ENCODE peak calls at places on chromosomes 2 and 18, in five cellular contexts. One of them, this sample, is unnamed.

GRCh38 chr2:121944072-121944829 is 188.8 kb downstream of the TSN start:
- DNase-seq in H1: no peak
- DNase-seq in OCI-LY7: no peak
- DNase-seq in PC-3: peak
- DNase-seq in neural progenitor cell: no peak
- DNase-seq in this sample: peak

GRCh38 chr2:1854747-1855146 is 110.4 kb upstream of the PXDN start:
- DNase-seq in OCI-LY7: no peak
- DNase-seq in PC-3: peak
- DNase-seq in H1: peak
- DNase-seq in neural progenitor cell: peak
- DNase-seq in this sample: no peak

GRCh38 chr2:66862871-66863650 is 428.1 kb downstream of the MEIS1 start:
- DNase-seq in PC-3: peak
- DNase-seq in neural progenitor cell: no peak
- DNase-seq in H1: no peak
- DNase-seq in OCI-LY7: no peak
- DNase-seq in this sample: peak

GRCh38 chr18:63046375-63046774 is 273.2 kb downstream of the BCL2 start:
- DNase-seq in OCI-LY7: no peak
- DNase-seq in H1: no peak
- DNase-seq in neural progenitor cell: no peak
- DNase-seq in PC-3: no peak
- DNase-seq in this sample: no peak

GRCh38 chr2:5021148-5021547 is 671.0 kb upstream of the SOX11 start:
- DNase-seq in neural progenitor cell: no peak
- DNase-seq in PC-3: peak
- DNase-seq in H1: no peak
- DNase-seq in OCI-LY7: no peak
- DNase-seq in this sample: no peak

GRCh38 chr2:8154936-8155335 is 526.9 kb upstream of the ID2 start:
- DNase-seq in OCI-LY7: no peak
- DNase-seq in PC-3: peak
- DNase-seq in neural progenitor cell: no peak
- DNase-seq in H1: no peak
- DNase-seq in this sample: no peak

GRCh38 chr2:238847841-238848565 is at the start of gene TWIST2:
- DNase-seq in H1: peak
- DNase-seq in neural progenitor cell: peak
- DNase-seq in OCI-LY7: no peak
- DNase-seq in PC-3: peak
- DNase-seq in this sample: no peak

GRCh38 chr2:240997856-240998705 is at the start of gene SNED1:
- DNase-seq in PC-3: peak
- DNase-seq in H1: peak
- DNase-seq in OCI-LY7: no peak
- DNase-seq in neural progenitor cell: peak
- DNase-seq in this sample: no peak

GRCh38 chr2:232239956-232240681 is 138.4 kb upstream of the ALPP start:
- DNase-seq in neural progenitor cell: no peak
- DNase-seq in PC-3: peak
- DNase-seq in H1: no peak
- DNase-seq in OCI-LY7: no peak
- DNase-seq in this sample: peak

GRCh38 chr2:142777742-142778141 is 99.7 kb upstream of the KYNU start:
- DNase-seq in OCI-LY7: no peak
- DNase-seq in neural progenitor cell: no peak
- DNase-seq in H1: no peak
- DNase-seq in PC-3: no peak
- DNase-seq in this sample: no peak

GRCh38 chr18:67199993-67200617 is 316.4 kb downstream of the DSEL start:
- DNase-seq in PC-3: peak
- DNase-seq in OCI-LY7: peak
- DNase-seq in neural progenitor cell: peak
- DNase-seq in H1: no peak
- DNase-seq in this sample: peak

GRCh38 chr2:34991508-34992274 is 1363.9 kb upstream of the CRIM1 start:
- DNase-seq in neural progenitor cell: no peak
- DNase-seq in OCI-LY7: no peak
- DNase-seq in PC-3: no peak
- DNase-seq in H1: no peak
- DNase-seq in this sample: no peak

GRCh38 chr18:60070631-60071030 is 170.8 kb downstream of the PMAIP1 start:
- DNase-seq in neural progenitor cell: no peak
- DNase-seq in H1: no peak
- DNase-seq in PC-3: peak
- DNase-seq in OCI-LY7: no peak
- DNase-seq in this sample: no peak

GRCh38 chr18:11178951-11179549 is 29.7 kb upstream of the PIEZO2 start:
- DNase-seq in neural progenitor cell: no peak
- DNase-seq in OCI-LY7: no peak
- DNase-seq in H1: no peak
- DNase-seq in PC-3: no peak
- DNase-seq in this sample: no peak

GRCh38 chr2:173656086-173656485 is 301.4 kb downstream of the CDCA7 start:
- DNase-seq in OCI-LY7: no peak
- DNase-seq in neural progenitor cell: no peak
- DNase-seq in PC-3: peak
- DNase-seq in H1: no peak
- DNase-seq in this sample: no peak

GRCh38 chr2:26461601-26462023 is 16.3 kb downstream of the OTOF start:
- DNase-seq in H1: peak
- DNase-seq in PC-3: no peak
- DNase-seq in neural progenitor cell: no peak
- DNase-seq in OCI-LY7: no peak
- DNase-seq in this sample: no peak

GRCh38 chr18:23864620-23865019 is 149.9 kb upstream of the TTC39C start:
- DNase-seq in PC-3: no peak
- DNase-seq in OCI-LY7: peak
- DNase-seq in neural progenitor cell: no peak
- DNase-seq in H1: no peak
- DNase-seq in this sample: no peak

GRCh38 chr2:164617466-164617865 is 3.8 kb downstream of the GRB14 start:
- DNase-seq in PC-3: peak
- DNase-seq in H1: no peak
- DNase-seq in OCI-LY7: no peak
- DNase-seq in neural progenitor cell: no peak
- DNase-seq in this sample: no peak

GRCh38 chr2:54212456-54212855 is 43.6 kb downstream of the TSPYL6 start:
- DNase-seq in OCI-LY7: no peak
- DNase-seq in PC-3: peak
- DNase-seq in neural progenitor cell: no peak
- DNase-seq in H1: no peak
- DNase-seq in this sample: no peak

GRCh38 chr2:88831792-88832248 is 140.3 kb downstream of the RPIA start:
- DNase-seq in H1: peak
- DNase-seq in PC-3: peak
- DNase-seq in OCI-LY7: peak
- DNase-seq in neural progenitor cell: no peak
- DNase-seq in this sample: no peak

GRCh38 chr2:188978291-188979081 is 4.3 kb downstream of the COL3A1 start:
- DNase-seq in OCI-LY7: no peak
- DNase-seq in PC-3: peak
- DNase-seq in neural progenitor cell: peak
- DNase-seq in H1: no peak
- DNase-seq in this sample: no peak

GRCh38 chr2:45330617-45331016 is 280.4 kb downstream of the SRBD1 start:
- DNase-seq in PC-3: peak
- DNase-seq in H1: no peak
- DNase-seq in neural progenitor cell: no peak
- DNase-seq in OCI-LY7: no peak
- DNase-seq in this sample: no peak

GRCh38 chr2:45973426-45973825 is 322.0 kb downstream of the PRKCE start:
- DNase-seq in neural progenitor cell: no peak
- DNase-seq in PC-3: no peak
- DNase-seq in H1: peak
- DNase-seq in OCI-LY7: no peak
- DNase-seq in this sample: no peak

GRCh38 chr18:35634376-35634775 is 52.8 kb downstream of the GALNT1 start:
- DNase-seq in PC-3: peak
- DNase-seq in OCI-LY7: no peak
- DNase-seq in neural progenitor cell: no peak
- DNase-seq in H1: no peak
- DNase-seq in this sample: no peak

GRCh38 chr2:197125000-197125399 is 185.6 kb downstream of the ANKRD44 start:
- DNase-seq in H1: no peak
- DNase-seq in OCI-LY7: no peak
- DNase-seq in PC-3: no peak
- DNase-seq in neural progenitor cell: no peak
- DNase-seq in this sample: no peak

GRCh38 chr2:160109939-160110673 is 47.7 kb upstream of the PLA2R1 start:
- DNase-seq in H1: no peak
- DNase-seq in neural progenitor cell: peak
- DNase-seq in PC-3: peak
- DNase-seq in OCI-LY7: peak
- DNase-seq in this sample: no peak

GRCh38 chr2:12173943-12174340 is 427.5 kb downstream of the LPIN1 start:
- DNase-seq in PC-3: no peak
- DNase-seq in H1: no peak
- DNase-seq in neural progenitor cell: no peak
- DNase-seq in OCI-LY7: no peak
- DNase-seq in this sample: no peak

GRCh38 chr2:128421286-128421685 is 102.6 kb upstream of the HS6ST1 start:
- DNase-seq in OCI-LY7: no peak
- DNase-seq in PC-3: no peak
- DNase-seq in neural progenitor cell: no peak
- DNase-seq in H1: no peak
- DNase-seq in this sample: no peak

GRCh38 chr2:21175895-21176646 is 52.3 kb downstream of the TDRD15 start:
- DNase-seq in OCI-LY7: peak
- DNase-seq in PC-3: peak
- DNase-seq in neural progenitor cell: peak
- DNase-seq in H1: no peak
- DNase-seq in this sample: no peak
- TF ChIP-seq CTCF in OCI-LY7: peak
- TF ChIP-seq CTCF in PC-3: no peak
- TF ChIP-seq CTCF in neural progenitor cell: peak
- TF ChIP-seq CTCF in H1: no peak
- TF ChIP-seq CTCF in this sample: no peak

GRCh38 chr2:100986157-100986556 is 15.9 kb upstream of the RPL31 start:
- DNase-seq in OCI-LY7: no peak
- DNase-seq in H1: no peak
- DNase-seq in PC-3: no peak
- DNase-seq in neural progenitor cell: no peak
- DNase-seq in this sample: no peak
- H2AFZ ChIP-seq in OCI-LY7: no peak
- H2AFZ ChIP-seq in H1: no peak
- H2AFZ ChIP-seq in PC-3: no peak
- H2AFZ ChIP-seq in neural progenitor cell: no peak
- H2AFZ ChIP-seq in this sample: no peak

GRCh38 chr2:98771264-98771663 is 40.3 kb upstream of the MGAT4A start:
- DNase-seq in neural progenitor cell: no peak
- DNase-seq in PC-3: no peak
- DNase-seq in H1: no peak
- DNase-seq in OCI-LY7: no peak
- DNase-seq in this sample: no peak

GRCh38 chr2:98772531-98772930 is 41.6 kb upstream of the MGAT4A start:
- DNase-seq in H1: no peak
- DNase-seq in OCI-LY7: no peak
- DNase-seq in neural progenitor cell: no peak
- DNase-seq in PC-3: no peak
- DNase-seq in this sample: no peak

GRCh38 chr2:98771771-98772521 is 41.0 kb upstream of the MGAT4A start:
- DNase-seq in PC-3: no peak
- DNase-seq in OCI-LY7: peak
- DNase-seq in neural progenitor cell: no peak
- DNase-seq in H1: no peak
- DNase-seq in this sample: no peak

GRCh38 chr2:98769784-98770183 is 38.9 kb upstream of the MGAT4A start:
- DNase-seq in OCI-LY7: no peak
- DNase-seq in H1: no peak
- DNase-seq in PC-3: peak
- DNase-seq in neural progenitor cell: no peak
- DNase-seq in this sample: no peak

DNA sequence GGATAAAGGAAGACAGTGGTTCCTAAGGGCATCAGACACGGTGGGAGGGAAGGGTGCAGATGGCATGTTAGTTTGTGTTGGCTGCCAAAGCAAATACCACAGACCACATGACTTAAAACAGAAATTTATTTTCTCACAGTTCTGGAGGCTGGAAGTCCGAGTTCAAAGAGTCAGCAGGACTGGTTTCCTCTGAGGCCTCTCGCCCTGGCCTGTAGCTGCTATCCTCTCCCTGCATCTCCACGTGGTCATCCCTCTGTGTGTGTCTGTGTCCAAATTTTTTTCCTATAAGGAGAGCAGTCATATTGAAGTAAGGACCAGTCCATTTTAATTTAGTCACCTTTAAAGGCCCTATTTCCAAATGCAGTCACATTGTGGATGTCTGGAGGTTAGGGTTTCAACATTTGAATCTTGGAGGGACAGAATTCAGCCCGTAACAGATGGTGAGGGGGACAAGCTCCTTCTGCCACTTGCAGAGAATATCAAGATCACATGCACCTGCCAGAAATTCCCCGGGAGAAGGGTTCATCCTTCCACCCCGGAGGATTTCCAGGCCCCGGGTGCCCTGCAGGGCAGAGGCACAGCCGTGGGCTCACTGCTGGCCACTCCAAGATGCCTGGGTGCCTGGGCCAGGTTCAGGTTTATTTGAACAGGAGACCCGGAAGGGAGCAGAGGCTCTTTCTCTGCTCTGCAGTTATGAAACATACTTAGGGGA is 38.0 kb upstream of the MGAT4A start:
- DNase-seq in PC-3: peak
- DNase-seq in OCI-LY7: no peak
- DNase-seq in H1: no peak
- DNase-seq in neural progenitor cell: no peak
- DNase-seq in this sample: no peak
- H3K27ac ChIP-seq in PC-3: no peak
- H3K27ac ChIP-seq in OCI-LY7: no peak
- H3K27ac ChIP-seq in H1: no peak
- H3K27ac ChIP-seq in neural progenitor cell: no peak
- H3K27ac ChIP-seq in this sample: no peak

DNA sequence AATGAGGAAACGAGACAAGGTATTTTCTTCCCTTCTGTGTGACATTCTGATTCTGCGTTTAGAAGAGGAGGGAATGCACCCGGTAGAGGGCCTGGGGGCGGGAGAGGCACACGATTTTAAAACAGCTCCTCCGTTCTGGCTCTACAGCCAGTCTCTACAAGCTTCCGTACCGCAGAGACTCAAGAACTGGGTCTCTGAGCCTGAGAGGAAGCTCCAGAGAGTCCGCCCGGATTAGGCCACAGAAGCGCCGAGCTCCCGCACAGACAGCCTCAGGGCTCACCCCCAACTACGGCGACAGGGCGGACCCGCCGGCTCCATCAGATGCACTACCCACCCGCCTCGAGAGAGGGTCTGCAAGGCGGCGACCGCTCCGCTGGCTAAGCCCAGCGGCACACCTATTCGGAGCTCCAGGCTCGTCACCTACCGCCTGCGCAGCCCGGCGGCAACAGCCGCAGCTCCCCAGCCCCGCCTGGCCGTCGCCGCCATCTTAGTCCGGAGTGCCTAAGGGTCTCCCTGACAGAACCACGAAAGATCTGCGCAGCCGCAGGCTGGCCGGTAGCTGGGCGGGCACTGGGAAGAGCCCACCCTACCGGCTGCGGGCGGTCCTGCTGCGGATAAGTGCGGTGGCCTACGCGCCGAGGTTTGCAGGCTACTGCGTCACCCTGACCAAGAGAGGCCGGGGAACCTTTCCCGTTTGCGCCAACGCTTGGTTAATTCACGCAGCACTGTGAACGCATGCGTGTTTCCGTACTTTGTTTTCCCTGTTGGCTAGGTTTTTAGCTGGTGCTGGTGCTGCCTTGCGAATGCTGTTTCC is at the start of gene NFU1:
- DNase-seq in neural progenitor cell: peak
- DNase-seq in H1: peak
- DNase-seq in OCI-LY7: peak
- DNase-seq in PC-3: peak
- DNase-seq in this sample: peak
- TF ChIP-seq CTCF in neural progenitor cell: peak
- TF ChIP-seq CTCF in H1: peak
- TF ChIP-seq CTCF in OCI-LY7: peak
- TF ChIP-seq CTCF in PC-3: peak
- TF ChIP-seq CTCF in this sample: peak